ENCODE peak calls at places on chromosomes 1 and 21, in nine cellular contexts. K is tibial nerve; E is tibial artery; L is heart left ventricle; J is neural progenitor cell; P is H9; A is CD8-positive, alpha-beta T cell; Y is cardiac muscle cell; T is mucosa of descending colon. F is an unnamed sample.

GRCh38 chr1:47872871-47873270 is 124.3 kb downstream of the TRABD2B start:
- DNase-seq in K (no peak), E (peak; percentile 13), L (no peak), J (no peak), P (no peak), A (no peak), Y (no peak), T (no peak), F (no peak)

GRCh38 chr1:221458430-221459156 is 283.3 kb downstream of the DUSP10 start:
- DNase-seq in K (no peak), E (no peak), L (no peak), J (no peak), P (no peak), A (no peak), Y (no peak), T (no peak), F (no peak)

GRCh38 chr1:184387069-184387870 is 441 bp downstream of the C1orf21 start:
- DNase-seq in K (peak; percentile 17), E (peak; percentile 69), L (peak; percentile 66), J (peak; percentile 60), P (peak; percentile 49), A (peak; percentile 75), Y (peak; percentile 51), T (peak; percentile 69), F (no peak)

GRCh38 chr1:32336963-32337675 is 1.1 kb upstream of the MARCKSL1 start:
- DNase-seq in K (no peak), E (no peak), L (peak; percentile 61), J (no peak), P (no peak), A (peak; percentile 74), Y (no peak), T (peak; percentile 80), F (no peak)

GRCh38 chr1:92310185-92310597 is 11.3 kb downstream of the RPAP2 start:
- DNase-seq in K (no peak), E (no peak), L (no peak), J (peak; percentile 30), P (no peak), A (no peak), Y (peak; percentile 39), T (no peak), F (no peak)

GRCh38 chr1:100354971-100355394 is 2.7 kb downstream of the CDC14A start:
- DNase-seq in K (no peak), E (no peak), L (no peak), J (peak; percentile 80), P (no peak), A (peak; percentile 30), Y (peak; percentile 81), T (no peak), F (peak; percentile 51)

GRCh38 chr1:109466440-109467300 is at the start of gene SYPL2:
- DNase-seq in K (peak; percentile 14), E (no peak), L (peak; percentile 70), J (peak; percentile 71), P (peak; percentile 81), A (no peak), Y (peak; percentile 85), T (no peak), F (peak; percentile 43)

GRCh38 chr1:8970870-8971337 is 25.2 kb downstream of the CA6 start:
- DNase-seq in K (no peak), E (no peak), L (no peak), J (no peak), P (no peak), A (peak; percentile 62), Y (no peak), T (no peak), F (no peak)

GRCh38 chr1:33599516-33600115 is 127.2 kb downstream of the ZSCAN20 start:
- DNase-seq in K (no peak), E (no peak), L (no peak), J (no peak), P (no peak), A (no peak), Y (no peak), T (no peak), F (no peak)

GRCh38 chr1:243254927-243255790 is at the start of gene CEP170:
- DNase-seq in K (peak; percentile 91), E (peak; percentile 95), L (peak; percentile 96), J (peak; percentile 99), P (peak; percentile 99), A (peak; percentile 92), Y (peak; percentile 100), T (peak; percentile 95), F (peak; percentile 95)

GRCh38 chr1:243254233-243254926 is 701 bp downstream of the CEP170 start:
- DNase-seq in K (peak; percentile 48), E (peak; percentile 85), L (peak; percentile 67), J (peak; percentile 81), P (peak; percentile 61), A (peak; percentile 66), Y (peak; percentile 75), T (peak; percentile 75), F (peak; percentile 65)

GRCh38 chr1:243256590-243256989 is 749 bp downstream of the SDCCAG8 start:
- DNase-seq in K (no peak), E (no peak), L (no peak), J (no peak), P (no peak), A (no peak), Y (no peak), T (no peak), F (no peak)

GRCh38 chr1:243257189-243257588 is 1.3 kb downstream of the SDCCAG8 start:
- DNase-seq in K (no peak), E (no peak), L (no peak), J (no peak), P (no peak), A (no peak), Y (no peak), T (no peak), F (no peak)

DNA sequence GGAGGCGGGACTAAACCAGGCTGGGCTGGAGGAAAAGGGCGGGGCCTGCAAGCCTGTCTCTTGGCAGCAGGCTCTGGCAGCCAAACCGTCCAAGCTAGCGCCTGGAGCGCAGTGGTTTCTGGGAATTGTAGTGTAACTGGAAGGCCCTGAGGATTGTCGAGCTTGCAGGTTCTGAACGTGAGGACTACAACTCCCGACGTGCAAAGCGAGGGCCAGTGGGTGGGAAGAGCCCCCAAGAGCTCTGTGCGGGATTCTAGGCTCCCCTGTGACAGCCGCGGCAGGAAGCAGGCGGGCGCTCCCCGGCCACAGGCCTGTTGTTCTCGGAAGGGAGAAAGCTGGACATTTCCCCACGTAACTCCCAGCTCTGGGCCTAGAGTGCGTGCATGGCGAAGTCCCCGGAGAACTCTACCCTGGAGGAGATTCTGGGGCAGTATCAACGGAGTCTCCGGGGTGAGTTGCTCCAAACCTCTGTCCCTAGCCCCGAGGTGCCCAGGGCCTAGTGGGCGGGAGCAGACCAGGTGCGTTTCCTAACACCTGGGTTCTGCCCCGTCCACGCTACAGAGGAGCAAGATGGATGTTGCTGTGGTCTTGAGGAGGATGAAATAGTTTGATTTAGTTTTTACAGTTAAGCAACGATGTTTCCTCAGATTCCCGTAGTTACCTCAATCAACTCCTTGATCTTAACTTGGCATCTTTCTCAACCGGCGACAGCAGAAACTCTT is at the start of gene SDCCAG8:
- DNase-seq in K (peak; percentile 97), E (peak; percentile 99), L (peak; percentile 99), J (peak; percentile 99), P (peak; percentile 100), A (peak; percentile 95), Y (peak; percentile 100), T (peak; percentile 98), F (peak; percentile 99)
- H3K4me1 ChIP-seq in K (peaks cover 19% of the 10 kb centered on the region), E (peaks cover 10% of the 10 kb centered on the region), L (peaks cover 1% of the 10 kb centered on the region), J (peaks cover 23% of the 10 kb centered on the region), P (peaks cover 2% of the 10 kb centered on the region), A (peaks cover 26% of the 10 kb centered on the region), Y (peaks cover 31% of the 10 kb centered on the region), T (peaks cover 10% of the 10 kb centered on the region), F (peaks cover 7% of the 10 kb centered on the region)

GRCh38 chr1:22133928-22134324 is 9.0 kb downstream of the WNT4 start:
- DNase-seq in K (no peak), E (no peak), L (no peak), J (peak; percentile 36), P (no peak), A (no peak), Y (no peak), T (no peak), F (no peak)
- TF ChIP-seq CTCF in K (no peak), E (no peak), L (no peak), J (no peak), P (no peak), A (no peak), Y (no peak), T (no peak), F (no peak)

GRCh38 chr1:162485236-162485635 is 12.4 kb upstream of the UHMK1 start:
- DNase-seq in K (no peak), E (no peak), L (no peak), J (no peak), P (no peak), A (no peak), Y (no peak), T (no peak), F (no peak)
- H3K4me1 ChIP-seq in K (no peaks in the 10 kb centered on the region), E (no peaks in the 10 kb centered on the region), L (no peaks in the 10 kb centered on the region), J (no peaks in the 10 kb centered on the region), P (no peaks in the 10 kb centered on the region), A (no peaks in the 10 kb centered on the region), Y (no peaks in the 10 kb centered on the region), T (no peaks in the 10 kb centered on the region), F (no peaks in the 10 kb centered on the region)

GRCh38 chr1:234608720-234609527 is 1.1 kb downstream of the IRF2BP2 start:
- DNase-seq in K (no peak), E (no peak), L (peak; percentile 50), J (peak; percentile 72), P (no peak), A (peak; percentile 83), Y (peak; percentile 55), T (peak; percentile 80), F (peak; percentile 59)

GRCh38 chr1:234606731-234607090 is 3.3 kb downstream of the IRF2BP2 start:
- DNase-seq in K (no peak), E (no peak), L (no peak), J (no peak), P (no peak), A (no peak), Y (no peak), T (no peak), F (no peak)

GRCh38 chr1:234605983-234606730 is 3.8 kb downstream of the IRF2BP2 start:
- DNase-seq in K (no peak), E (no peak), L (peak; percentile 47), J (no peak), P (no peak), A (peak; percentile 48), Y (no peak), T (peak; percentile 70), F (no peak)

GRCh38 chr1:234608026-234608719 is 1.8 kb downstream of the IRF2BP2 start:
- DNase-seq in K (peak; percentile 86), E (peak; percentile 90), L (peak; percentile 78), J (peak; percentile 71), P (peak; percentile 51), A (peak; percentile 89), Y (peak; percentile 70), T (peak; percentile 86), F (peak; percentile 80)

GRCh38 chr1:234607091-234608025 is 2.6 kb downstream of the IRF2BP2 start:
- DNase-seq in K (no peak), E (no peak), L (peak; percentile 39), J (peak; percentile 86), P (no peak), A (no peak), Y (peak; percentile 59), T (peak; percentile 69), F (peak; percentile 59)
- TF ChIP-seq CTCF in K (no peak), E (no peak), L (peak; percentile 7), J (peak; percentile 49), P (peak; percentile 46), A (no peak), Y (peak; percentile 23), T (no peak), F (peak; percentile 31)

GRCh38 chr21:37455504-37455911 is 88.9 kb downstream of the DYRK1A start:
- DNase-seq in K (no peak), E (no peak), L (no peak), J (no peak), P (no peak), A (no peak), Y (no peak), T (no peak), F (peak; percentile 35)
- H3K4me1 ChIP-seq in K (peaks cover 49% of the 10 kb centered on the region), E (peaks cover 59% of the 10 kb centered on the region), L (peaks cover 64% of the 10 kb centered on the region), J (peaks cover 22% of the 10 kb centered on the region), P (peaks cover 18% of the 10 kb centered on the region), A (peaks cover 57% of the 10 kb centered on the region), Y (peaks cover 74% of the 10 kb centered on the region), T (peaks cover 7% of the 10 kb centered on the region), F (peaks cover 56% of the 10 kb centered on the region)